ENCODE peak calls at places on chromosomes 13 and 19, in eight cellular contexts. One of them, this sample, is unnamed.

GRCh38 chr19:38134538-38135149 is 89.4 kb downstream of the DPF1 start:
- DNase-seq in CD8-positive, alpha-beta memory T cell: no peak
- DNase-seq in SJSA1: no peak
- DNase-seq in CD4-positive, alpha-beta memory T cell: no peak
- DNase-seq in psoas muscle: no peak
- DNase-seq in H1: no peak
- DNase-seq in thoracic aorta: no peak
- DNase-seq in tibial nerve: no peak
- DNase-seq in this sample: peak; percentile 29

GRCh38 chr13:40159736-40160135 is 504.3 kb downstream of the COG6 start:
- DNase-seq in CD8-positive, alpha-beta memory T cell: no peak
- DNase-seq in thoracic aorta: no peak
- DNase-seq in tibial nerve: no peak
- DNase-seq in CD4-positive, alpha-beta memory T cell: no peak
- DNase-seq in H1: no peak
- DNase-seq in psoas muscle: no peak
- DNase-seq in SJSA1: no peak
- DNase-seq in this sample: no peak

GRCh38 chr13:49253310-49253709 is 5.6 kb downstream of the CDADC1 start:
- DNase-seq in tibial nerve: no peak
- DNase-seq in psoas muscle: no peak
- DNase-seq in SJSA1: no peak
- DNase-seq in CD8-positive, alpha-beta memory T cell: no peak
- DNase-seq in H1: no peak
- DNase-seq in thoracic aorta: no peak
- DNase-seq in CD4-positive, alpha-beta memory T cell: no peak
- DNase-seq in this sample: no peak

GRCh38 chr19:30228113-30228725 is 144.0 kb upstream of the ZNF536 start:
- DNase-seq in psoas muscle: no peak
- DNase-seq in SJSA1: no peak
- DNase-seq in thoracic aorta: no peak
- DNase-seq in tibial nerve: no peak
- DNase-seq in CD4-positive, alpha-beta memory T cell: no peak
- DNase-seq in H1: no peak
- DNase-seq in CD8-positive, alpha-beta memory T cell: no peak
- DNase-seq in this sample: no peak

GRCh38 chr13:33940898-33941297 is 122.9 kb downstream of the RFC3 start:
- DNase-seq in CD8-positive, alpha-beta memory T cell: no peak
- DNase-seq in CD4-positive, alpha-beta memory T cell: no peak
- DNase-seq in SJSA1: no peak
- DNase-seq in H1: no peak
- DNase-seq in thoracic aorta: no peak
- DNase-seq in tibial nerve: no peak
- DNase-seq in psoas muscle: no peak
- DNase-seq in this sample: no peak

GRCh38 chr13:41944635-41945401 is 16.1 kb downstream of the VWA8 start:
- DNase-seq in H1: no peak
- DNase-seq in SJSA1: no peak
- DNase-seq in CD4-positive, alpha-beta memory T cell: no peak
- DNase-seq in CD8-positive, alpha-beta memory T cell: no peak
- DNase-seq in thoracic aorta: no peak
- DNase-seq in psoas muscle: no peak
- DNase-seq in tibial nerve: no peak
- DNase-seq in this sample: no peak

GRCh38 chr13:78875792-78876580 is 217.0 kb upstream of the OBI1 start:
- DNase-seq in thoracic aorta: no peak
- DNase-seq in CD4-positive, alpha-beta memory T cell: no peak
- DNase-seq in H1: peak; percentile 7
- DNase-seq in tibial nerve: no peak
- DNase-seq in CD8-positive, alpha-beta memory T cell: no peak
- DNase-seq in SJSA1: no peak
- DNase-seq in psoas muscle: no peak
- DNase-seq in this sample: peak; percentile 2

GRCh38 chr19:18650468-18651001 is 13.7 kb downstream of the KLHL26 start:
- DNase-seq in psoas muscle: peak; percentile 92
- DNase-seq in CD4-positive, alpha-beta memory T cell: no peak
- DNase-seq in SJSA1: no peak
- DNase-seq in CD8-positive, alpha-beta memory T cell: no peak
- DNase-seq in thoracic aorta: peak; percentile 66
- DNase-seq in H1: no peak
- DNase-seq in tibial nerve: peak; percentile 72
- DNase-seq in this sample: peak; percentile 97

GRCh38 chr13:90447735-90448103 is 899.8 kb upstream of the MIR17HG start:
- DNase-seq in thoracic aorta: no peak
- DNase-seq in SJSA1: no peak
- DNase-seq in H1: no peak
- DNase-seq in CD4-positive, alpha-beta memory T cell: no peak
- DNase-seq in psoas muscle: no peak
- DNase-seq in CD8-positive, alpha-beta memory T cell: no peak
- DNase-seq in tibial nerve: no peak
- DNase-seq in this sample: no peak

GRCh38 chr19:27758626-27759505 is 1454.1 kb downstream of the UQCRFS1 start:
- DNase-seq in SJSA1: no peak
- DNase-seq in tibial nerve: no peak
- DNase-seq in CD8-positive, alpha-beta memory T cell: no peak
- DNase-seq in psoas muscle: no peak
- DNase-seq in thoracic aorta: no peak
- DNase-seq in CD4-positive, alpha-beta memory T cell: no peak
- DNase-seq in H1: no peak
- DNase-seq in this sample: no peak

GRCh38 chr19:28705008-28705407 is 507.9 kb downstream of the UQCRFS1 start:
- DNase-seq in SJSA1: peak; percentile 68
- DNase-seq in CD4-positive, alpha-beta memory T cell: no peak
- DNase-seq in thoracic aorta: no peak
- DNase-seq in tibial nerve: no peak
- DNase-seq in H1: no peak
- DNase-seq in psoas muscle: no peak
- DNase-seq in CD8-positive, alpha-beta memory T cell: no peak
- DNase-seq in this sample: peak; percentile 70

GRCh38 chr13:27617801-27618411 is 2.4 kb downstream of the LNX2 start:
- DNase-seq in thoracic aorta: no peak
- DNase-seq in CD4-positive, alpha-beta memory T cell: no peak
- DNase-seq in tibial nerve: no peak
- DNase-seq in psoas muscle: no peak
- DNase-seq in CD8-positive, alpha-beta memory T cell: no peak
- DNase-seq in SJSA1: no peak
- DNase-seq in H1: no peak
- DNase-seq in this sample: no peak

GRCh38 chr19:4414800-4415251 is 12.4 kb downstream of the CHAF1A start:
- DNase-seq in psoas muscle: no peak
- DNase-seq in thoracic aorta: no peak
- DNase-seq in CD4-positive, alpha-beta memory T cell: no peak
- DNase-seq in SJSA1: no peak
- DNase-seq in H1: no peak
- DNase-seq in tibial nerve: no peak
- DNase-seq in CD8-positive, alpha-beta memory T cell: no peak
- DNase-seq in this sample: no peak

DNA sequence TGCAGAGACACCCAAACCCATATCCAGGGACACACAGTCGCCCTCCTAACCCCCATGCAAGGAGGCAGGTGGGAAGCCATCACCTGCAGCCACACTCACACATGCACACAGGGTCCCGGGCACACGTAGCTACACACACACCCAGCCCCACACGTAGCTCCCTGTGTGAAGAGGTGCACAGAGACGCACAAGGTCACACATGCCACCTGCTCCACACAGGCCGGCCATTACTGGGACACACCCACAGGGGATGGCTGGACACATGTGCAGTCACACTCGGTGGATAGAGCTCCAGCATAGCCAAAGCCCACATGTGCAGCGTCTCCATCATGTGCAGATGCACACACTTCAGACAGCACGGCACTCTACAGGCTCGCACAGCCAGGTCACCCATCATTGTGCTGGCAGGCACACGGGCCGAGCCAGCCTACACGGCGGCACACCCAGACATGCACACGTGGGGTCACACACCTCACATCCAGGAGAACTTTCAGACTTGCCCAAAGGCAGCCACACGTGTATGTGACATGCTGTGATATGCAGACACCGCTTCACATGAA is 1.1 kb downstream of the ZNF835 start:
- DNase-seq in tibial nerve: no peak
- DNase-seq in CD8-positive, alpha-beta memory T cell: no peak
- DNase-seq in thoracic aorta: no peak
- DNase-seq in SJSA1: peak; percentile 4
- DNase-seq in psoas muscle: no peak
- DNase-seq in H1: no peak
- DNase-seq in CD4-positive, alpha-beta memory T cell: no peak
- DNase-seq in this sample: no peak
- H3K4me3 ChIP-seq in tibial nerve: peak overlapping the region; percentile 69
- H3K4me3 ChIP-seq in CD8-positive, alpha-beta memory T cell: peak overlapping the region; percentile 40
- H3K4me3 ChIP-seq in thoracic aorta: peak overlapping the region; percentile 78
- H3K4me3 ChIP-seq in SJSA1: no peak overlapping the region
- H3K4me3 ChIP-seq in psoas muscle: peak overlapping the region; percentile 82
- H3K4me3 ChIP-seq in H1: no peak overlapping the region
- H3K4me3 ChIP-seq in CD4-positive, alpha-beta memory T cell: peak overlapping the region; percentile 46
- H3K4me3 ChIP-seq in this sample: no peak overlapping the region

DNA sequence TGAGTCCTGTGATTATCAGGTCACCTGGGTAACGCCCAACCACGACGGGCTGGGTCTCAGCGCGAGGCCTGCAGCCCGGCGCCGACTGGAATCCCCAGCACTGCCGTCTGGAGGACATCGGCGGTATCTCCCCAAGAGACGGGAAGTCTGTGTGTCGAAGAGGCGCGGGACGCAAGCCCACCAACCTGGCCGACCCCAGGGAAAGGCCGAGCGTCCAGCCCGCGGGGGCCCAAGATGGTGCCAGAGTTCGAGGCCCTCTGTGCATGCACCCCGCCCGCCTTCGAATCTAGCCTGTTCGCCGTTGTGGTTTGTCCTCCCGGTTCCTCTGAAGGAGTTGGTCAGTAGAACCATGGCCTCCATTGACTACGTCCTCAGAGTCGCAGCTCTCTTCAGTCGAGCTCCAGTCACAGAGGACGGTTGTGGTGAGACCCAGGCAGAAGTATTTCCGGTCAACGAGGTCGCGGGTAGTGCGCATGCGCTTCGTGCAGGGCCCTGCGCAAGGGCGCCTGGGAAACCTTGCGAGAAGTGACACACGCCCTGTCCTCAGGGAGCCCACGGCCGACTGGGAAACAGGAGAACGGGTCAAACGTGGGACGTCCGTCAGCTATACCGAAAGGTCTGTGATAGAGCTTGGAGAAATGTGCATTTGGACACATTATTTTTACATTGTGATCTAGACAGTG is 24.1 kb upstream of the PEG3 start:
- DNase-seq in CD4-positive, alpha-beta memory T cell: no peak
- DNase-seq in CD8-positive, alpha-beta memory T cell: no peak
- DNase-seq in tibial nerve: no peak
- DNase-seq in psoas muscle: no peak
- DNase-seq in SJSA1: no peak
- DNase-seq in thoracic aorta: no peak
- DNase-seq in H1: no peak
- DNase-seq in this sample: no peak
- H3K9me3 ChIP-seq in CD4-positive, alpha-beta memory T cell: no peaks in the 10 kb centered on the region
- H3K9me3 ChIP-seq in CD8-positive, alpha-beta memory T cell: peaks cover 8% of the 10 kb centered on the region
- H3K9me3 ChIP-seq in tibial nerve: no peaks in the 10 kb centered on the region
- H3K9me3 ChIP-seq in psoas muscle: peaks cover 3% of the 10 kb centered on the region
- H3K9me3 ChIP-seq in SJSA1: peaks cover 20% of the 10 kb centered on the region
- H3K9me3 ChIP-seq in thoracic aorta: no peaks in the 10 kb centered on the region
- H3K9me3 ChIP-seq in H1: peaks cover 65% of the 10 kb centered on the region
- H3K9me3 ChIP-seq in this sample: no peaks in the 10 kb centered on the region

GRCh38 chr19:1177322-1178114 is 3.5 kb upstream of the SBNO2 start:
- DNase-seq in SJSA1: peak; percentile 97
- DNase-seq in thoracic aorta: no peak
- DNase-seq in tibial nerve: no peak
- DNase-seq in CD8-positive, alpha-beta memory T cell: no peak
- DNase-seq in H1: no peak
- DNase-seq in CD4-positive, alpha-beta memory T cell: no peak
- DNase-seq in psoas muscle: peak; percentile 58
- DNase-seq in this sample: peak; percentile 94

GRCh38 chr19:1182727-1183126 is 8.7 kb upstream of the SBNO2 start:
- DNase-seq in CD4-positive, alpha-beta memory T cell: no peak
- DNase-seq in thoracic aorta: no peak
- DNase-seq in SJSA1: no peak
- DNase-seq in H1: no peak
- DNase-seq in CD8-positive, alpha-beta memory T cell: no peak
- DNase-seq in tibial nerve: no peak
- DNase-seq in psoas muscle: no peak
- DNase-seq in this sample: no peak

GRCh38 chr19:1181606-1182005 is 7.5 kb upstream of the SBNO2 start:
- DNase-seq in CD8-positive, alpha-beta memory T cell: no peak
- DNase-seq in H1: no peak
- DNase-seq in psoas muscle: peak; percentile 43
- DNase-seq in CD4-positive, alpha-beta memory T cell: peak; percentile 12
- DNase-seq in SJSA1: no peak
- DNase-seq in thoracic aorta: no peak
- DNase-seq in tibial nerve: no peak
- DNase-seq in this sample: no peak

GRCh38 chr19:1183543-1184172 is 9.6 kb upstream of the SBNO2 start:
- DNase-seq in CD8-positive, alpha-beta memory T cell: no peak
- DNase-seq in psoas muscle: peak; percentile 46
- DNase-seq in tibial nerve: no peak
- DNase-seq in SJSA1: peak; percentile 75
- DNase-seq in CD4-positive, alpha-beta memory T cell: peak; percentile 17
- DNase-seq in H1: no peak
- DNase-seq in thoracic aorta: no peak
- DNase-seq in this sample: peak; percentile 48

DNA sequence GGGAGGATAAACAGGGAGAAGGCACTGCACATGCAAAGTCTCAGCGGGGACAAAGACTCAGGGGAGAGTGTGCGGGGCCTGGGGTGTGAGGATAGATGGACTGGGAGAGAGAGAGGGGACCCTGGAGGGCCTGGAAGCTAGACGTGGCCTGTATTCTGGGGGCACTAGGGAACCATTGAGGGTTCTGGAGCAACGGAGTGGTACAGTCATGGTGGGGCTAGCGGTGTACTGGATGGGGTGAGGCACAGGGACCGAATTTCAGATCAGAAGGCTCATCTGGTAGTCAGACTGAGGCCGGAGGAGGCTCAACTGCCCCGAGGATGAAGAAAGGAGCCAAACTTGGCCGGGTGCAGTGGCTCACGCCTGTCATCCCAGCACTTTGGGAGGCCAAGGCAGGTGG is 8.0 kb upstream of the SBNO2 start:
- DNase-seq in psoas muscle: no peak
- DNase-seq in CD8-positive, alpha-beta memory T cell: no peak
- DNase-seq in thoracic aorta: no peak
- DNase-seq in H1: no peak
- DNase-seq in SJSA1: no peak
- DNase-seq in CD4-positive, alpha-beta memory T cell: peak; percentile 19
- DNase-seq in tibial nerve: no peak
- DNase-seq in this sample: no peak
- H3K4me3 ChIP-seq in psoas muscle: no peak overlapping the region
- H3K4me3 ChIP-seq in CD8-positive, alpha-beta memory T cell: no peak overlapping the region
- H3K4me3 ChIP-seq in thoracic aorta: no peak overlapping the region
- H3K4me3 ChIP-seq in H1: no peak overlapping the region
- H3K4me3 ChIP-seq in SJSA1: no peak overlapping the region
- H3K4me3 ChIP-seq in CD4-positive, alpha-beta memory T cell: no peak overlapping the region
- H3K4me3 ChIP-seq in tibial nerve: no peak overlapping the region
- H3K4me3 ChIP-seq in this sample: no peak overlapping the region

DNA sequence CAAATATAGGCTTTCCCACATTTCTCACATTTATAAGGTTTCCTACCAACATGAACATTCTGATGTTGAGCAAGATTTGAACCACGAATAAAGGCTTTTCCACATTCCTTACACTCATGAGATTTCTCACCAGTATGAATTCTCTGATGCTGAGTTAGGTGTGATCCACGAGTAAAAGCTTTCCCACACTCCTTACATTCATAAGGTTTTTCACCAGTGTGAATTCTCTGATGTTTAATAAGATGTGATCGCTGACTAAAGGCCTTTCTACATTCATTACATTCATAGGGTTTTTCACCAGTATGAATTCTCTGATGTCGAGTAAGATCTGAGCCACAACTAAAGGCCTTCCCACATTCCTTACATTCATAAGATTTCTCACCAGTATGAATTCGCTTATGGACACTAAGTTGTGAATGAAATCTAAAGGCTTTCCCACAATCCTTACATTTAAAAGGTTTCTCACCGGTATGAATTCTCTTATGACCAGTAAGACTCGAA is 19.0 kb downstream of the ZNF790 start:
- DNase-seq in psoas muscle: no peak
- DNase-seq in tibial nerve: no peak
- DNase-seq in H1: no peak
- DNase-seq in CD4-positive, alpha-beta memory T cell: no peak
- DNase-seq in SJSA1: no peak
- DNase-seq in CD8-positive, alpha-beta memory T cell: no peak
- DNase-seq in thoracic aorta: no peak
- DNase-seq in this sample: no peak
- H3K9me3 ChIP-seq in psoas muscle: peaks cover 98% of the 10 kb centered on the region
- H3K9me3 ChIP-seq in tibial nerve: peaks cover 20% of the 10 kb centered on the region
- H3K9me3 ChIP-seq in H1: peaks cover 76% of the 10 kb centered on the region
- H3K9me3 ChIP-seq in CD4-positive, alpha-beta memory T cell: peaks cover 8% of the 10 kb centered on the region
- H3K9me3 ChIP-seq in SJSA1: peaks cover 17% of the 10 kb centered on the region
- H3K9me3 ChIP-seq in CD8-positive, alpha-beta memory T cell: peaks cover 52% of the 10 kb centered on the region
- H3K9me3 ChIP-seq in thoracic aorta: peaks cover 100% of the 10 kb centered on the region
- H3K9me3 ChIP-seq in this sample: peaks cover 32% of the 10 kb centered on the region

This sample was measured in MG63.